ENCODE peak calls at places on chromosomes 1 and 21, in four cellular contexts. V is HepG2, T is HEK293T, D is K562. N is an unnamed sample.

GRCh38 chr1:97791251-97791650 is 129.6 kb downstream of the DPYD start:
- DNase-seq in V (no peak), T (no peak), D (no peak), N (no peak)

GRCh38 chr1:50667710-50668356 is 244.6 kb upstream of the DMRTA2 start:
- DNase-seq in V (no peak), T (no peak), D (no peak), N (no peak)

GRCh38 chr1:229717774-229718173 is 91.7 kb downstream of the URB2 start:
- DNase-seq in V (peak), T (no peak), D (no peak), N (no peak)

GRCh38 chr1:116368241-116368640 is 4.8 kb upstream of the ATP1A1 start:
- DNase-seq in V (no peak), T (no peak), D (no peak), N (no peak)

GRCh38 chr1:32246888-32247273 is at the start of gene FAM167B:
- DNase-seq in V (no peak), T (no peak), D (no peak), N (no peak)

GRCh38 chr1:30929135-30929889 is 20.8 kb upstream of the SDC3 start:
- DNase-seq in V (peak), T (peak), D (peak), N (peak)

GRCh38 chr1:43604192-43604591 is 45.8 kb upstream of the KDM4A start:
- DNase-seq in V (no peak), T (no peak), D (no peak), N (no peak)

GRCh38 chr1:223137402-223138100 is 5.5 kb downstream of the TLR5 start:
- DNase-seq in V (peak), T (no peak), D (no peak), N (no peak)

GRCh38 chr1:94925561-94926364 is 1.1 kb downstream of the CNN3 start:
- DNase-seq in V (peak), T (peak), D (no peak), N (peak)

GRCh38 chr1:180156631-180157091 is 2.0 kb downstream of the QSOX1 start:
- DNase-seq in V (no peak), T (no peak), D (no peak), N (no peak)

GRCh38 chr21:43745772-43746517 is 27.0 kb downstream of the PDXK start:
- DNase-seq in V (no peak), T (no peak), D (no peak), N (no peak)

GRCh38 chr1:228368801-228369607 is 37.6 kb downstream of the TRIM11 start:
- DNase-seq in V (no peak), T (no peak), D (peak), N (peak)

GRCh38 chr1:920506-920905 is 3.2 kb upstream of the SAMD11 start:
- DNase-seq in V (no peak), T (no peak), D (no peak), N (no peak)

GRCh38 chr1:17012775-17013501 is 1.2 kb upstream of the ATP13A2 start:
- DNase-seq in V (no peak), T (no peak), D (no peak), N (peak)

GRCh38 chr1:38991638-38992449 is 768 bp downstream of the AKIRIN1 start:
- DNase-seq in V (no peak), T (peak), D (peak), N (peak)

GRCh38 chr1:59393211-59394180 is 96.6 kb downstream of the FGGY start:
- DNase-seq in V (peak), T (peak), D (peak), N (no peak)

GRCh38 chr1:155976062-155976912 is 2.1 kb downstream of the ARHGEF2 start:
- DNase-seq in V (no peak), T (peak), D (peak), N (peak)

GRCh38 chr1:69662321-69662720 is 94.6 kb downstream of the LRRC7 start:
- DNase-seq in V (no peak), T (no peak), D (no peak), N (no peak)
- TF ChIP-seq ELF4 in V (no peak), T (no peak), D (no peak), N (no peak)

GRCh38 chr1:205068001-205068400 is 16.3 kb downstream of the TMEM81 start:
- DNase-seq in V (no peak), T (no peak), D (no peak), N (no peak)
- TF ChIP-seq ELF4 in V (no peak), T (no peak), D (no peak), N (no peak)

DNA sequence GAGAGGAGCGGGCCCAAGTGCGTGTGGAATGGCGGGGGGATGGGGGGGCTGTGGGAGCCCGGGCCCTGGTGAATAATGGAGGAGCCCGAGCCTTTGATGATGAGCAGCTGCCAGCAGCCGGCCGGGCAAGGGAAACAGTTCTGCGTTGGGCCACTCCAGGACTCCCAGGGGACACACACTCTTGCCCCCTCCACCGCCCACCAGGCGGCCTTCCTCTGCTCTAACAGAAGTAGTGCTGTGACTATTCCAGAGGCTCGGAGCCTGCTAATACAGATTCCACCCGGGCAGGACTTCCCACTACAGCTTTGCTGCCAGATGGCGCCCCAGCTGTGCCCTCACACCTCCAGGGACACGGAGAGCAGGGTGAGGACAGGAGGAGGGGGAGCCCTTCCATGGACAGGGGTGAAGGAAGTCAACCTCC is 48.2 kb upstream of the LRP8 start:
- DNase-seq in V (no peak), T (no peak), D (no peak), N (peak)
- TF ChIP-seq ELF4 in V (no peak), T (no peak), D (no peak), N (no peak)

GRCh38 chr1:107404756-107405155 is 263.9 kb downstream of the NTNG1 start:
- DNase-seq in V (no peak), T (no peak), D (no peak), N (no peak)
- TF ChIP-seq ELF4 in V (no peak), T (no peak), D (no peak), N (no peak)

GRCh38 chr1:151718666-151719065 is 2.1 kb upstream of the CELF3 start:
- DNase-seq in V (no peak), T (no peak), D (no peak), N (no peak)

GRCh38 chr1:151716771-151717631 is at the start of gene CELF3:
- DNase-seq in V (no peak), T (peak), D (peak), N (peak)

GRCh38 chr1:151716405-151716762 is 219 bp downstream of the CELF3 start:
- DNase-seq in V (no peak), T (no peak), D (no peak), N (no peak)

GRCh38 chr1:151715726-151716404 is 738 bp downstream of the CELF3 start:
- DNase-seq in V (peak), T (peak), D (peak), N (peak)

GRCh38 chr1:151718011-151718431 is 1.4 kb upstream of the CELF3 start:
- DNase-seq in V (no peak), T (no peak), D (no peak), N (no peak)
- TF ChIP-seq ELF4 in V (no peak), T (no peak), D (no peak), N (no peak)

GRCh38 chr1:24748191-24749121 is 3.2 kb downstream of the CLIC4 start:
- DNase-seq in V (no peak), T (no peak), D (no peak), N (no peak)

GRCh38 chr1:24743404-24744211 is 1.6 kb upstream of the CLIC4 start:
- DNase-seq in V (no peak), T (no peak), D (no peak), N (peak)

GRCh38 chr1:24749257-24749656 is 4.0 kb downstream of the CLIC4 start:
- DNase-seq in V (no peak), T (no peak), D (no peak), N (no peak)

GRCh38 chr1:24744911-24745710 is at the start of gene CLIC4:
- DNase-seq in V (peak), T (peak), D (peak), N (peak)

GRCh38 chr1:24745711-24746582 is 700 bp downstream of the CLIC4 start:
- DNase-seq in V (no peak), T (peak), D (peak), N (no peak)
- TF ChIP-seq ELF4 in V (no peak), T (no peak), D (no peak), N (no peak)

GRCh38 chr1:175742790-175743459 is 470 bp downstream of the TNR start:
- DNase-seq in V (peak), T (peak), D (no peak), N (peak)
- TF ChIP-seq ELF4 in V (no peak), T (no peak), D (no peak), N (no peak)

GRCh38 chr21:27346041-27346448 is 379.2 kb upstream of the ADAMTS5 start:
- DNase-seq in V (no peak), T (no peak), D (no peak), N (no peak)
- TF ChIP-seq ELF4 in V (no peak), T (no peak), D (no peak), N (no peak)

GRCh38 chr1:205448540-205449253 is 7.1 kb downstream of the BLACAT1 start:
- DNase-seq in V (no peak), T (no peak), D (no peak), N (peak)

GRCh38 chr1:205450448-205450847 is 5.4 kb downstream of the BLACAT1 start:
- DNase-seq in V (peak), T (no peak), D (no peak), N (peak)

GRCh38 chr1:205451202-205451601 is 4.6 kb downstream of the BLACAT1 start:
- DNase-seq in V (peak), T (no peak), D (no peak), N (peak)

GRCh38 chr1:205449254-205449749 is 6.5 kb downstream of the BLACAT1 start:
- DNase-seq in V (no peak), T (no peak), D (no peak), N (no peak)

DNA sequence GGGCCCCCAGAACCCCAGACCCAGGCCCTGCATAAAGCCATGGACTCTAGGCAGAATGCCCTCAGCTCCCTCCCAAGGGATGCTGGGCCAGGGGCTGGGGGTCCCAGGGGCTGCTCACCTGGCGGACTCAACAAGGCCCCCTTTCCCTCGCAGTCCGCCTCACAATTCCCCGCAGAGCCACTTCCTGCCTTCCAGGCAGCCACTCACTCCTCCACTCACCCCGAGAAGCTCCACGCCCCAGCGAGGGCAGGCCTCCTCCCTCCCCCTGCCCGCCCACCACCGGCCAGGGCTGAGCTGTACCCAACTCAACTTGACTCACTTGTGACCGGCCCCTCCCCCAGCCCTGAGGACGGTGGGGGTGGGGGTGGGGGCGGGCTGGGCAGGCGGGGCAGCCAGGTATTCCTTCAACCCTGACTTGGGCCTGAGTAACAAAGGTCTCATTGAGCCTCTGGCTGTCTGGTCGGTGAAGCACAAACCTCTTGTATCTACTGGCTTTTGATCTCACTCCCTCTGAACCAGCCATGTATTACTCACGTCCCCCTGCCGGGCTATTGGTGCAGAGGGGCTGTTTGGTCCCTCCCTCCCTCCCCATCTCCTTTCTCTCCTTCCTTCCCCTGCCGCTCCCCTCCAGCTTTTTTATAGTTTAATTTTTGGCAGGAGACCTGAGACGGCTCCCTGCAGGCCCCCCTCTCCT is 5.9 kb downstream of the BLACAT1 start:
- DNase-seq in V (peak), T (no peak), D (peak), N (peak)
- TF ChIP-seq ELF4 in V (peak), T (no peak), D (no peak), N (no peak)

GRCh38 chr1:160647329-160647720 is 481 bp upstream of the SLAMF1 start:
- DNase-seq in V (no peak), T (no peak), D (no peak), N (no peak)

GRCh38 chr1:160644399-160644798 is 2.4 kb downstream of the SLAMF1 start:
- DNase-seq in V (no peak), T (no peak), D (no peak), N (no peak)

GRCh38 chr1:160646192-160646591 is 652 bp downstream of the SLAMF1 start:
- DNase-seq in V (no peak), T (no peak), D (no peak), N (no peak)

GRCh38 chr1:160645386-160646063 is 1.3 kb downstream of the SLAMF1 start:
- DNase-seq in V (no peak), T (no peak), D (no peak), N (no peak)

DNA sequence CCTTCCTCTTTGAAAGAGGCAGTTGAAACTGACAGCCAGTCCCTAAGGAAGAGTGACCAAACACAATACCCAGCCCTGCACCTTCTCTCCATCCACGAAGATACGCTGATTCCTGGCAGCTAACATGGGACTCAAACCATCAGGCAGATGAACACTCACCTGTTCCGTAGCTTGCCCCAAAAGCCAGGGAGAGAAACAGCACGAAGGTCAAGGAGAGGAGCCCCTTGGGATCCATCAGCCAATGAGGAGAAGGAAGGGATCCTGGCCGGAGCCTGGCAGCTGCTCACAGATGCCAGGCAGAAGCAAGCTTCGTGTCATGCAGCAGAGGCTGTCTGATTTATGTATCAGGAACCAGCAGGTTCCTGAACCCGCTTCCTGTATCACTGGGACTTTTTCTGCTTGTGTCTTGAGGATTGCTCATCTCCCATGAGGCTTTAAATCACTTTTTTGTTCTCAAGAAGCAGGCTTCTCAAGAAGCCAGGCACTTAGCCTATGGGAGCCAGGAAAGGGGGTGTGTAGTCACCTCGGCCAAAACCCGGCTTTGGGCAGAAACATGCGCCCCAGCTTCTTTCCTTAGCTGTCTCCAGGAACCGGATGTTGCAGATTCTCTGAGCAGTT is at the start of gene SLAMF1:
- DNase-seq in V (no peak), T (no peak), D (no peak), N (no peak)
- TF ChIP-seq ELF4 in V (no peak), T (no peak), D (no peak), N (no peak)